ENCODE peak calls at places on chromosomes 7 and 10, in four cellular contexts. One of them, this sample, is unnamed.

GRCh38 chr7:49643750-49644149 is 129.7 kb upstream of the VWC2 start:
- DNase-seq in SK-N-SH: no peak
- DNase-seq in A549: no peak
- DNase-seq in HepG2: no peak
- DNase-seq in this sample: no peak

GRCh38 chr10:73439055-73439454 is 5.7 kb upstream of the MSS51 start:
- DNase-seq in A549: no peak
- DNase-seq in HepG2: no peak
- DNase-seq in SK-N-SH: no peak
- DNase-seq in this sample: peak

GRCh38 chr7:100675581-100676350 is 2.2 kb downstream of the GNB2 start:
- DNase-seq in A549: no peak
- DNase-seq in SK-N-SH: peak
- DNase-seq in HepG2: no peak
- DNase-seq in this sample: peak

GRCh38 chr7:125927556-125927955 is 997.9 kb upstream of the POT1 start:
- DNase-seq in HepG2: no peak
- DNase-seq in A549: no peak
- DNase-seq in SK-N-SH: no peak
- DNase-seq in this sample: no peak

GRCh38 chr7:45050198-45050597 is 38.6 kb downstream of the NACAD start:
- DNase-seq in A549: no peak
- DNase-seq in HepG2: no peak
- DNase-seq in SK-N-SH: no peak
- DNase-seq in this sample: no peak

GRCh38 chr7:55375237-55375636 is 10.1 kb downstream of the LANCL2 start:
- DNase-seq in SK-N-SH: no peak
- DNase-seq in HepG2: no peak
- DNase-seq in A549: no peak
- DNase-seq in this sample: no peak

GRCh38 chr7:90488220-90488619 is 18.8 kb downstream of the PTTG1IP2 start:
- DNase-seq in A549: no peak
- DNase-seq in SK-N-SH: peak
- DNase-seq in HepG2: no peak
- DNase-seq in this sample: no peak

GRCh38 chr10:1696106-1696505 is 41.2 kb downstream of the ADARB2 start:
- DNase-seq in SK-N-SH: no peak
- DNase-seq in A549: no peak
- DNase-seq in HepG2: no peak
- DNase-seq in this sample: no peak

GRCh38 chr10:8439040-8439439 is 384.6 kb downstream of the GATA3 start:
- DNase-seq in A549: no peak
- DNase-seq in SK-N-SH: no peak
- DNase-seq in HepG2: no peak
- DNase-seq in this sample: no peak

GRCh38 chr7:134962270-134962669 is 24.0 kb upstream of the AGBL3 start:
- DNase-seq in HepG2: no peak
- DNase-seq in SK-N-SH: no peak
- DNase-seq in A549: no peak
- DNase-seq in this sample: no peak

GRCh38 chr10:102795453-102796406 is 41.5 kb downstream of the CYP17A1 start:
- DNase-seq in HepG2: no peak
- DNase-seq in SK-N-SH: no peak
- DNase-seq in A549: no peak
- DNase-seq in this sample: no peak

GRCh38 chr7:44883961-44884360 is 1.4 kb downstream of the PURB start:
- DNase-seq in SK-N-SH: no peak
- DNase-seq in HepG2: no peak
- DNase-seq in A549: no peak
- DNase-seq in this sample: no peak

GRCh38 chr10:67072654-67073053 is 146.8 kb downstream of the LRRTM3 start:
- DNase-seq in SK-N-SH: no peak
- DNase-seq in A549: no peak
- DNase-seq in HepG2: no peak
- DNase-seq in this sample: no peak

DNA sequence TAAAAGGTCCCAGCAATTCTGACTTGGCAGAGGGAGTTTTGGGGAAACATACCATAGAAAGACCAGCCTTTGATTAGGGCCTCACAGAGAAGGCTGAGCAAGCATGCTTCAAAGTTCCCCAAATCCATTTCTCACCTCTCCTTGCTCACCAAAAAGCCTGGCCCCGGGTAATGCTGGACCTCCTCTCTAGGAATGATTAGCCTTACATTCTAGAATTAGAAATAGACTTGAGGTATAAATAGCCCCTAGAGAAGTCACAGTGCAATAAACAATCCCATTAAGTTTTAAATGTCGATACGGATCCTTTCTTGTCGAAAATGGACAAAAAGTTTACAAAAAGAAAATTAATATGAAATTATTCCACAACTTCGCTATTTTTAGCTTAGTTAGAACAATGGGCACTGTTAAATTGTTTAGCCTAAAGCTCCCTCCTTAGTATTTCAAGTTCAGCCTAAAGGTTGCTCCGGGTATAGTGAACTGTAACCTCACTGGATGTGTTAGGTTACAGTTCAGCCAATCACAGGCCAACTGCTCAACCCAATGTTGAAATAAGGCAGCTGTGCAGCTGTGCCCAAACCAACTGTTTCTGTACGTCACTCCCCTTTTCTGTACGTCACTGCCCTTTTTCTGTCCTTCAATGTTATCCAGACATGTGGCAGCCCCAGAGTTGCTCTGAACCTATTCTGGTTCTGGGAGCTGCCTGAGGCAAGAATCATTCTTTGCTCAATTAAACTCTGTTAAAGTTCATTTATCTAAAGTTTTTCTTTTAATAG is 7.9 kb upstream of the GSDME start:
- DNase-seq in SK-N-SH: peak
- DNase-seq in HepG2: no peak
- DNase-seq in A549: no peak
- DNase-seq in this sample: peak
- TF ChIP-seq RAD21 in SK-N-SH: peak
- TF ChIP-seq RAD21 in HepG2: no peak
- TF ChIP-seq RAD21 in A549: no peak
- TF ChIP-seq RAD21 in this sample: no peak

GRCh38 chr7:80540841-80541240 is 29.0 kb upstream of the GNAT3 start:
- DNase-seq in SK-N-SH: no peak
- DNase-seq in HepG2: no peak
- DNase-seq in A549: no peak
- DNase-seq in this sample: no peak

GRCh38 chr7:80537091-80537490 is 25.2 kb upstream of the GNAT3 start:
- DNase-seq in HepG2: no peak
- DNase-seq in A549: no peak
- DNase-seq in SK-N-SH: no peak
- DNase-seq in this sample: no peak

DNA sequence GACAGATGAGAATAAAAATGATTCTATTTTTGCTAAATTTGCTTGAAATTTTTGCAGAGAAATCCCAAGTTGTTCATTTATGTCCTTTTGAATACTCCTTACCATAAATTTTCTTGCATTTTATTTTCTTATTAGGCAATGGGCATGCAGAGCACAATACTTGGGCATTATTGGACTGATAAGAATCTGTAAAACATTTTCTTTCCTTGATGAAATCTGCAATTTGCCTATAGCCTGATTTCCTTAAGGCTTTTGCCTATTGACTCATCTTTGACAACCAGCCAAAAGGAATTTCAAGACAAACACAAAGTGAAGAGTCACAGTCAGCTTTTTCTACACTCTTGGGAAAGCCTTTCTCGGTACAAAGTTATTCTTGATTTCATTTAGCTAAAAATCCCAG is 30.5 kb upstream of the GNAT3 start:
- DNase-seq in A549: peak
- DNase-seq in HepG2: no peak
- DNase-seq in SK-N-SH: no peak
- DNase-seq in this sample: peak
- TF ChIP-seq RAD21 in A549: no peak
- TF ChIP-seq RAD21 in HepG2: no peak
- TF ChIP-seq RAD21 in SK-N-SH: no peak
- TF ChIP-seq RAD21 in this sample: no peak

GRCh38 chr7:74185636-74186035 is 11.5 kb downstream of the EIF4H start:
- DNase-seq in SK-N-SH: no peak
- DNase-seq in HepG2: no peak
- DNase-seq in A549: no peak
- DNase-seq in this sample: no peak

GRCh38 chr7:74182453-74183090 is 8.4 kb downstream of the EIF4H start:
- DNase-seq in A549: no peak
- DNase-seq in HepG2: no peak
- DNase-seq in SK-N-SH: no peak
- DNase-seq in this sample: no peak

GRCh38 chr7:74183142-74183541 is 9.0 kb downstream of the EIF4H start:
- DNase-seq in A549: no peak
- DNase-seq in SK-N-SH: no peak
- DNase-seq in HepG2: no peak
- DNase-seq in this sample: no peak

GRCh38 chr7:74185016-74185415 is 10.9 kb downstream of the EIF4H start:
- DNase-seq in SK-N-SH: no peak
- DNase-seq in A549: no peak
- DNase-seq in HepG2: no peak
- DNase-seq in this sample: no peak

GRCh38 chr7:74183653-74184450 is 9.7 kb downstream of the EIF4H start:
- DNase-seq in HepG2: peak
- DNase-seq in A549: peak
- DNase-seq in SK-N-SH: peak
- DNase-seq in this sample: no peak
- TF ChIP-seq RAD21 in HepG2: peak
- TF ChIP-seq RAD21 in A549: peak
- TF ChIP-seq RAD21 in SK-N-SH: peak
- TF ChIP-seq RAD21 in this sample: no peak

DNA sequence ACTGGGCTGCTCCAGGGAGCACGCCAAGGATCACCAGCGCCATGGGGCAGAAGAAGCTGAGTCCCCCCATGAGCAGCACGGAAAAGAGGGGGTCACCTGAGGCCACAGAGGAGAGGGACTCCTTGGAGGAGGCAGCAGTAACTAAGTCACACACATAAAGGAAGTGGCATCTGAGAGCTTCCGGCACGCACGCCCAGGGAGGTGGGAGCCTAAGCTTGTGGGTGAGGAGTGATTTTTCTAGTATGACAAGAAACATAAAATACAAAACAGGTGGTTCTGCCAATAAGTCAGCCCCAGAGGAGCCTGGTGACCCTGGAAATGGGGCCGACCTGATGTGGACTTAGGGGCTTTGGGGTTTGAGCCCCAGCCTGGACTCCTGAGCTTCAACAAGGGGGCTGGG is 60.8 kb downstream of the CARD11 start:
- DNase-seq in SK-N-SH: no peak
- DNase-seq in HepG2: no peak
- DNase-seq in A549: no peak
- DNase-seq in this sample: no peak
- TF ChIP-seq RAD21 in SK-N-SH: no peak
- TF ChIP-seq RAD21 in HepG2: no peak
- TF ChIP-seq RAD21 in A549: no peak
- TF ChIP-seq RAD21 in this sample: no peak

DNA sequence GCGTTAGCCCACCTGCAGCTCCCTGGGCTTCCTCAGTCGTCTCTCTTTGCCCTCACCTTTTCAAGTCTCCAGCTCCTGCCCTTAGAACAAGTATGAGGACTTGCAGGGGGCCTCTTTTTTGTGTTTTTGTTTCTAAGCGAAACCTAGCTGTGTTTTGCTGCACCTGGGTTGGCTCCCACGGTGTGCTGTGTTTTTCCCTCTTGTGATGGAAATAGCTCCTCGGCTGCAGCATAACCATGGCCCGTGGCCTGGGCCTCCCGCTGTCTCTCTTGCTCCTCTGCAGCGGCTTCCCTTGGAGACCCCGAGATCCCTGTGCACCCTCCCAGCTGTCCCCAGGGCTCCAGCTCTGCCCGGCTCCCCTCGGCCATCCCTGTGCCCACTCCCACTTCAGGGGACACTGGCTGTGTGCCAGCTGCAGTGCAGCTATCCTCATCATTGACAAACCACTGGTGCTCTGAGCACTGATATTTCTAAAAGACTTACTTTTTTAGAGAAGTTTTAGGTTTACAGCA is 75.6 kb upstream of the TCERG1L start:
- DNase-seq in HepG2: no peak
- DNase-seq in A549: no peak
- DNase-seq in SK-N-SH: no peak
- DNase-seq in this sample: no peak
- TF ChIP-seq RAD21 in HepG2: no peak
- TF ChIP-seq RAD21 in A549: no peak
- TF ChIP-seq RAD21 in SK-N-SH: no peak
- TF ChIP-seq RAD21 in this sample: no peak

GRCh38 chr10:99520040-99520803 is 12.5 kb upstream of the NKX2-3 start:
- DNase-seq in SK-N-SH: peak
- DNase-seq in HepG2: no peak
- DNase-seq in A549: no peak
- DNase-seq in this sample: no peak

GRCh38 chr10:99520804-99521473 is 11.8 kb upstream of the NKX2-3 start:
- DNase-seq in HepG2: no peak
- DNase-seq in A549: no peak
- DNase-seq in SK-N-SH: no peak
- DNase-seq in this sample: no peak

GRCh38 chr10:99521474-99522077 is 11.2 kb upstream of the NKX2-3 start:
- DNase-seq in A549: no peak
- DNase-seq in SK-N-SH: peak
- DNase-seq in HepG2: peak
- DNase-seq in this sample: no peak

GRCh38 chr10:99522078-99522479 is 10.7 kb upstream of the NKX2-3 start:
- DNase-seq in HepG2: no peak
- DNase-seq in SK-N-SH: peak
- DNase-seq in A549: no peak
- DNase-seq in this sample: no peak

GRCh38 chr10:99519690-99520039 is 13.1 kb upstream of the NKX2-3 start:
- DNase-seq in A549: no peak
- DNase-seq in SK-N-SH: no peak
- DNase-seq in HepG2: no peak
- DNase-seq in this sample: no peak
- TF ChIP-seq RAD21 in A549: no peak
- TF ChIP-seq RAD21 in SK-N-SH: no peak
- TF ChIP-seq RAD21 in HepG2: no peak
- TF ChIP-seq RAD21 in this sample: no peak

DNA sequence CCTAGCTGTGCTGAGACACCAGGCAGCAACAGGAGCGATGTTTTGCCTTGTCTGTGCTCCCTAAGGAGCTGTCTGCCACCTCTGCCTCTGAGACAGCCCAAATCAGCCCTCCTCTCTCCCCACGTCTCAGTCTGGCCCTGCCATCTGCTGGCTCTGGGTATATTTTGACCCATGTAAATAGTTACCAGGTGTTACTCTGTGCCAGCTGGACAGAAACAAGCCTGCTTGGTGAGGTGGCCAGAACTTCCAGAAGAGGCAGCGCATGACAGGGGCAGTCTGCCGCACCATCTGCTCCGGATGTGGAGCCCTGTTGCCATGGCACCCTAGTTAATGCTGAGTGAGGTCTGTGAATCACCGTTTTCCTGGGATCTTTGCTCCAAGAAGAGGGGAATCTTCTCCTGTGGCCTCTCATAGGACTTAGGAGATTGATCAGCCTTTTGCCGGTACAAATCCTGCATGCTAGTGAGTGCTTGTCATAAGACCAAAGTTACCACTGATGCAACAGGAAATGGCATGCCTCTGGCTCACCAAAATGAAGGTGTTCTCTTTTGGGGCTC is 31.8 kb downstream of the GSTO2 start:
- DNase-seq in A549: peak
- DNase-seq in HepG2: no peak
- DNase-seq in SK-N-SH: peak
- DNase-seq in this sample: peak
- TF ChIP-seq RAD21 in A549: no peak
- TF ChIP-seq RAD21 in HepG2: no peak
- TF ChIP-seq RAD21 in SK-N-SH: peak
- TF ChIP-seq RAD21 in this sample: peak

This sample was measured in IMR-90.